ENCODE peak calls at places on chromosomes 5 and 9, in four cellular contexts. C, T, I and F are unnamed samples.
A peak's percentile ranks its signal among the peaks of the same experiment; 100 is the strongest.

GRCh38 chr5:43106290-43106638 is 14.4 kb upstream of the ZNF131 start:
- DNase-seq in I (no peak), T (no peak), C (no peak), F (no peak)

GRCh38 chr5:109838157-109838556 is 148.4 kb downstream of the MAN2A1 start:
- DNase-seq in I (no peak), T (no peak), C (no peak), F (no peak)

GRCh38 chr9:116998305-116998704 is 311.2 kb downstream of the TRIM32 start:
- DNase-seq in T (no peak), I (no peak), C (no peak), F (no peak)

GRCh38 chr9:135480071-135480941 is 724 bp downstream of the PPP1R26 start:
- DNase-seq in C (no peak), T (no peak), I (peak; percentile 61), F (no peak)

GRCh38 chr9:128249914-128250838 is 25.6 kb downstream of the GOLGA2 start:
- DNase-seq in C (peak; percentile 95), I (peak; percentile 18), T (no peak), F (peak; percentile 91)

GRCh38 chr9:83966209-83966582 is 13.8 kb downstream of the HNRNPK start:
- DNase-seq in I (no peak), C (no peak), T (no peak), F (no peak)

GRCh38 chr5:171848911-171849520 is 63.4 kb downstream of the SMIM23 start:
- DNase-seq in I (no peak), C (no peak), T (no peak), F (no peak)

GRCh38 chr9:135857843-135858242 is 49.5 kb downstream of the CAMSAP1 start:
- DNase-seq in I (no peak), C (no peak), T (no peak), F (no peak)

GRCh38 chr5:59097116-59097515 is 514.2 kb downstream of the RAB3C start:
- DNase-seq in C (no peak), I (no peak), T (no peak), F (no peak)

GRCh38 chr9:81602887-81603680 is 86.3 kb downstream of the TLE1 start:
- DNase-seq in I (no peak), T (no peak), C (no peak), F (no peak)

GRCh38 chr5:2748180-2748840 is 3.2 kb downstream of the IRX2 start:
- DNase-seq in T (no peak), I (no peak), C (no peak), F (peak; percentile 9)

GRCh38 chr5:72452515-72453259 is 54.5 kb downstream of the ZNF366 start:
- DNase-seq in I (no peak), C (no peak), T (peak; percentile 39), F (peak; percentile 83)

GRCh38 chr9:123434619-123435240 is 78.7 kb downstream of the CRB2 start:
- DNase-seq in C (no peak), T (no peak), I (no peak), F (no peak)

GRCh38 chr9:99183616-99184015 is 38.1 kb downstream of the ALG2 start:
- DNase-seq in T (no peak), C (no peak), I (no peak), F (no peak)

GRCh38 chr5:1204693-1205242 is 3.4 kb downstream of the SLC6A19 start:
- DNase-seq in I (no peak), T (no peak), C (no peak), F (peak; percentile 63)

GRCh38 chr9:99778308-99778707 is 43.4 kb upstream of the NR4A3 start:
- DNase-seq in I (no peak), C (no peak), T (peak; percentile 15), F (no peak)

GRCh38 chr9:89661391-89661949 is 56.7 kb downstream of the GADD45G start:
- DNase-seq in I (no peak), C (no peak), T (no peak), F (peak; percentile 80)

GRCh38 chr9:124281934-124282351 is 24.2 kb downstream of the NEK6 start:
- DNase-seq in C (no peak), I (no peak), T (no peak), F (peak; percentile 68)